ENCODE peak calls at places on chromosomes 1 and 21, in four cellular contexts. K is neural progenitor cell, B is cardiac muscle cell, Y is ascending aorta. F is an unnamed sample.

GRCh38 chr1:59142663-59143487 is 154.0 kb upstream of the FGGY start:
- DNase-seq in K (no peak), B (peak), Y (peak), F (no peak)

GRCh38 chr1:209929751-209930150 is 8.3 kb upstream of the SYT14 start:
- DNase-seq in K (no peak), B (no peak), Y (no peak), F (no peak)

GRCh38 chr1:5701642-5702041 is 290.6 kb downstream of the NPHP4 start:
- DNase-seq in K (no peak), B (no peak), Y (no peak), F (no peak)

GRCh38 chr1:109319114-109319513 is 12.3 kb upstream of the MYBPHL start:
- DNase-seq in K (no peak), B (no peak), Y (no peak), F (no peak)

GRCh38 chr1:100354971-100355394 is 2.7 kb downstream of the CDC14A start:
- DNase-seq in K (peak), B (peak), Y (no peak), F (no peak)

GRCh38 chr1:115649964-115650363 is 8.2 kb downstream of the VANGL1 start:
- DNase-seq in K (peak), B (peak), Y (no peak), F (no peak)

GRCh38 chr1:21818661-21819060 is 6.6 kb downstream of the LDLRAD2 start:
- DNase-seq in K (peak), B (peak), Y (no peak), F (no peak)

GRCh38 chr1:222095606-222096475 is 354.0 kb upstream of the DUSP10 start:
- DNase-seq in K (peak), B (peak), Y (no peak), F (no peak)

GRCh38 chr21:40850071-40850470 is 3.1 kb upstream of the DSCAM start:
- DNase-seq in K (no peak), B (no peak), Y (no peak), F (no peak)

GRCh38 chr1:191320062-191320461 is 838.2 kb upstream of the RGS18 start:
- DNase-seq in K (no peak), B (no peak), Y (no peak), F (no peak)

GRCh38 chr1:117610036-117610435 is 4.2 kb downstream of the TENT5C start:
- DNase-seq in K (no peak), B (no peak), Y (peak), F (no peak)

GRCh38 chr1:54405894-54406293 is 300 bp downstream of the SSBP3 start:
- DNase-seq in K (no peak), B (no peak), Y (no peak), F (no peak)

GRCh38 chr1:53138991-53139884 is 3.2 kb downstream of the SLC1A7 start:
- DNase-seq in K (no peak), B (no peak), Y (no peak), F (no peak)

GRCh38 chr1:180194546-180195207 is 35.4 kb upstream of the LHX4 start:
- DNase-seq in K (no peak), B (no peak), Y (no peak), F (no peak)

GRCh38 chr1:21022279-21023040 is 154.2 kb downstream of the EIF4G3 start:
- DNase-seq in K (no peak), B (peak), Y (peak), F (no peak)

GRCh38 chr1:161196521-161197451 is 2.1 kb downstream of the ADAMTS4 start:
- DNase-seq in K (peak), B (peak), Y (no peak), F (no peak)

GRCh38 chr1:207205613-207206009 is 101.6 kb downstream of the C4BPA start:
- DNase-seq in K (no peak), B (peak), Y (no peak), F (no peak)

GRCh38 chr1:171877711-171878110 is 36.4 kb downstream of the DNM3 start:
- DNase-seq in K (no peak), B (peak), Y (no peak), F (no peak)

GRCh38 chr21:43345746-43346409 is 81.1 kb downstream of the SIK1 start:
- DNase-seq in K (no peak), B (peak), Y (peak), F (no peak)

GRCh38 chr1:171142081-171142450 is 43.0 kb upstream of the FMO2 start:
- DNase-seq in K (no peak), B (peak), Y (peak), F (no peak)

GRCh38 chr1:65495137-65495536 is 74.7 kb downstream of the LEPR start:
- DNase-seq in K (no peak), B (peak), Y (no peak), F (no peak)

GRCh38 chr1:219792337-219793021 is 135.9 kb downstream of the SLC30A10 start:
- DNase-seq in K (no peak), B (peak), Y (no peak), F (no peak)

GRCh38 chr1:240766831-240767230 is 154.9 kb upstream of the GREM2 start:
- DNase-seq in K (no peak), B (no peak), Y (no peak), F (no peak)

DNA sequence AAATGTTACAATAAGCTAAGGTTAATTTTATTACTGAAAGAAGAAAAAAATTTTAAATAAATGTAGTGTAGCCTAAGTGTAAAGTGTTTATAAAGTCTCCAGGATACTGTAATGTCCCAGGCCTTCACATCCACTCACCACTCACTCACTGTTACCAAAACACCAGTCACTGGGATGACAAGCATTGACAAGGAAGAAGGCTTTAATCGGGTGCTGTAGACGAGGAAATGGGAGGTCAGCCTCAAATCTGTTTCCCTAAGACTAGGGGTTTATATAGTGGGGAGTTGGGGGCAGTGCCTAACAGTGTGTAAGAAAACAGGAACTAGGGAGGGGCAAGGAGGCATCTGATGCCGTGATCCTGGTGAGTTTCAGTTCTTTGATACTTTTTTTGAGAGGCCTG is 69.4 kb downstream of the CHRM3 start:
- DNase-seq in K (no peak), B (no peak), Y (no peak), F (no peak)
- H3K27ac ChIP-seq in K (no peak), B (no peak), Y (no peak), F (no peak)

DNA sequence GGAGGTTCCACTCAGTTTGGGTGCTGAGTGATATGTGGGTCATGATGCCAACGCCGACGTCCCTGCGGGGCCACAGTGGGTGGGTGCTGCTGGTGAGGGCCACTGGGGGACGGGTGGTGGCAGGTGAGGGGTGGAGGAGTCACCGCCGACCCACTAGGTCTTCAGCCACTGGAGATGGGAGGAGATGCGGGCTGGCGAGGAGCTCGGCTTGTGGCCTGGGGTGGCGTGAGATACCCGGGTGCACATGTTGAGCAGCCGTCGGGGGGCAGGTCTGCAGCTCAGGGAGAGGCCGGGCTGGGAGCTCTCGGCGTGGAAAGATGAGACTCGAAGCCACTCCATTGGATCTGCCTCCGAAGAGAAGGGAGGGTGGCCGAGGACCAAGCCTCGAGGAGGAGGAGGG is 40.5 kb downstream of the FAAP20 start:
- DNase-seq in K (no peak), B (no peak), Y (no peak), F (no peak)
- H3K27ac ChIP-seq in K (no peak), B (no peak), Y (no peak), F (no peak)

GRCh38 chr1:146036241-146036989 is 14.9 kb upstream of the HJV start:
- DNase-seq in K (no peak), B (no peak), Y (no peak), F (no peak)
- H3K27ac ChIP-seq in K (no peak), B (peak), Y (peak), F (peak)

GRCh38 chr1:97820470-97821188 is 100.2 kb downstream of the DPYD start:
- DNase-seq in K (peak), B (peak), Y (no peak), F (no peak)
- H3K27ac ChIP-seq in K (no peak), B (no peak), Y (no peak), F (no peak)

GRCh38 chr21:35390013-35390776 is 341.1 kb upstream of the RUNX1 start:
- DNase-seq in K (no peak), B (peak), Y (no peak), F (no peak)
- H3K27ac ChIP-seq in K (no peak), B (no peak), Y (no peak), F (no peak)

DNA sequence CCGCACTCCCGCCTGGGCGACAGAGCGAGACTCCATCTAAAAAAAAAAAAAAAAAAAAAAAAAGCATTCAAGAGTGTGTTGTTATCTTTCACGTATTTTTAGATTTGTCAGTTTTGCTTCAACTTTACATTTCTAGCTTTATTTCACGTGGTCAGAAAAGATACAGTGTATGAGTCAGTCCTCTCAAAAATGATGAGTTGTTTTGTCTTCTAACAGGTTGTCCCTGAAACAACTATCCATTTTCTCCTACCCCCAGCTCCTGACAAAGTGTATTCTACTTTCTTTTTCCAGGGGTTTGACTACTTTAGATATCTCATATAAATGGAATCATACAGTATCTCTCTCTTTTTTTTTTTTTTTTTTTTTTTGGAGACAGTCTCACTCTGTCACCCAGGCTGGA is 5.5 kb upstream of the ZNF695 start:
- DNase-seq in K (no peak), B (no peak), Y (no peak), F (no peak)
- H3K27ac ChIP-seq in K (no peak), B (no peak), Y (no peak), F (no peak)

GRCh38 chr1:178643871-178644270 is 81.2 kb upstream of the RALGPS2 start:
- DNase-seq in K (no peak), B (no peak), Y (no peak), F (no peak)
- H3K27ac ChIP-seq in K (no peak), B (no peak), Y (no peak), F (no peak)

DNA sequence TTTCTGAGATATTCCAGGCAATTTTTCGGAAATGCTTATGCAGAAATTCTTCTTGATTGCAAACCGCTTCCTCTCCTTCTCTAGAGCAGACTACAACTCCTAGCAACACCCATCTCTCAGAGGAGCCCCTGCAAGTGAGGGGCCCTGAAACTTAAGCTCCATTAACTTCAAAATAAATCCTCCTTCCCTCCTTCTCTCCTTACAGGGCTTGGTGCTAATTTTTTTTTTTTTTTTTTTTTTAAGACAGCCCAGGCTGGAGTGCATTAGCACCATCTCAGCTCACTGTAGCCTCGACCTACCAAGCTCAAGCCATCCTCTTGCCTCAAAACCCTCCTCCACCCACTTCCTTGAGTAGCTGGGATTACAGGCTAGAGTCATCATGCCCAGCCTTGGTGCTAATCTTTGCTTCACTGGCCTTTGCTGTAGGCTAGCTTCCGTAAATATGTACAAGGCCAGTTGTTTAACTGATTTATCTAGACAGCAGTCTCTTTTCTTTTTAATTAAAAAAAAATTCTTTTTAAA is 30.2 kb upstream of the SFPQ start:
- DNase-seq in K (no peak), B (peak), Y (no peak), F (no peak)
- H3K27ac ChIP-seq in K (no peak), B (no peak), Y (no peak), F (no peak)